ENCODE peak calls at places on chromosomes 7 and 10, in four cellular contexts. X is SK-N-SH, P is HepG2, E is GM12878. U is an unnamed sample.

GRCh38 chr10:78756604-78757442 is 311.9 kb upstream of the ZMIZ1 start:
- DNase-seq in X (no peak), P (peak), E (no peak), U (no peak)

GRCh38 chr7:67137464-67137863 is 140.8 kb downstream of the TYW1 start:
- DNase-seq in X (no peak), P (no peak), E (no peak), U (no peak)

GRCh38 chr7:111558948-111559347 is 3.3 kb downstream of the IMMP2L start:
- DNase-seq in X (peak), P (no peak), E (no peak), U (no peak)

GRCh38 chr7:108454674-108455523 is 1.3 kb downstream of the NRCAM start:
- DNase-seq in X (peak), P (no peak), E (no peak), U (peak)

GRCh38 chr10:127012769-127013152 is 107.5 kb downstream of the DOCK1 start:
- DNase-seq in X (no peak), P (no peak), E (no peak), U (no peak)

GRCh38 chr10:1182280-1183032 is 126.3 kb downstream of the WDR37 start:
- DNase-seq in X (no peak), P (no peak), E (no peak), U (no peak)

GRCh38 chr7:77893813-77894212 is 95.2 kb downstream of the PHTF2 start:
- DNase-seq in X (no peak), P (no peak), E (no peak), U (no peak)

GRCh38 chr10:89151857-89152256 is 55.3 kb downstream of the CH25H start:
- DNase-seq in X (no peak), P (no peak), E (no peak), U (no peak)

GRCh38 chr10:76936182-76936581 is 701.4 kb downstream of the KCNMA1 start:
- DNase-seq in X (no peak), P (no peak), E (no peak), U (no peak)

DNA sequence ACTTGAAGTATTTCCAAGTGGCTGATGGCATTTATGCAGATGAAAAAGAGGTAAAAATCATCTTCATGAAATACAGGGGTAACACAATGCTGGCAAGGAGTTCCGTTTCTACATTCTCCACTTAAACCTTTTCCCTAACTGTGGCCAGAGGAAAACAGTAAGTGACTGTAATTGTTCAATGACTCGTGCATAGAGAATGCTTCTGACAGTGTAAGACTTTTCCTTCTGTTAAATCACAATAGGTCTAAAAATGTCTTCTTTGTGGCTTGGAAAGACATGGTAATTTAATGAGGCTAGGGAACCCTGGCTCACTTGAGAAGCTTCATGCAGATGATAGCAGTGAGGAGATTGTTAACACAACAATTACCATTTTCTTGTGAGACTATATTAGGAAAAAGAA is 50.3 kb upstream of the RSU1 start:
- DNase-seq in X (no peak), P (no peak), E (no peak), U (peak)
- TF ChIP-seq TCF12 in X (peak), P (no peak), E (no peak), U (no peak)

DNA sequence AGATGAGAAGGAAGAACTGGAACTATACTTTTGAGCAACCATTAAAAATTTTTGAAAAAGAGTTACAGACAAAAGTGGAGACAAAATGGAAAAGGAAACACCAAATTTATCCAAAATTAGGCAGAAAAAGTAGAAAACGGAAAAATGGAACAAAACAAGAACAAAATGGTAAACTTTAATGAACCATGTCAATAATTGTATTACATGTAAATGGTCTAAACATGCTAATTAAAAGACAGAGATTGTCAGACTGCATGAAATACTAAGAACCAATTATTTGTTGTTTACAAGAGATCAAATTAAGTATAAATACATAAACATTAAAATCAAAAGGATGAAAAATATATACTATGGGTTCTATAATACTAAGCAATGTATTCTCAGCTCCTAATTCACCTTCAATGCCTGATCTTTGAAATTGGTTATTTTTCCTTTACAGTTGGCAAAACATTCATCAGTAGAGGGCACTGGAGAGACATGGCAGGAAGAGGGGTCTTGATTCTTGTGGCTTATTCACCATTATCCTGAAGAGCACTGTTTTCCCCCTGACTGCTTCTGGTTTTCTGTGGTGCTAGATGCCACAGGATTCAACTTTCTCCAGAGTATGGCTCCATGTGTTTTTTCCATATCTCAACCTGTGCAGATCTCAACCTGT is 124.9 kb downstream of the ELFN1 start:
- DNase-seq in X (no peak), P (peak), E (no peak), U (no peak)
- TF ChIP-seq CTCF in X (peak), P (peak), E (peak), U (peak)

GRCh38 chr10:110512461-110513187 is 14.9 kb downstream of the DUSP5 start:
- DNase-seq in X (no peak), P (no peak), E (no peak), U (no peak)
- TF ChIP-seq YY1 in X (no peak), P (no peak), E (no peak), U (no peak)

GRCh38 chr10:112446055-112446854 is 459 bp downstream of the ZDHHC6 start:
- DNase-seq in X (no peak), P (no peak), E (no peak), U (no peak)
- TF ChIP-seq TCF12 in X (no peak), P (no peak), E (no peak), U (no peak)

U was measured in H1.